ENCODE peak calls at places on chromosome 10, in six cellular contexts. Y is lower leg skin, N is hepatocyte, H is HCT116, A is brain microvascular endothelial cell, X is tibial nerve. Z is an unnamed sample.

GRCh38 chr10:123421461-123421860 is 244.7 kb upstream of the GPR26 start:
- DNase-seq in Y (no peak), N (no peak), H (no peak), A (no peak), X (no peak), Z (no peak)

GRCh38 chr10:61760943-61761824 is 98.5 kb downstream of the CABCOCO1 start:
- DNase-seq in Y (no peak), N (peak; percentile 24), H (no peak), A (peak; percentile 60), X (no peak), Z (peak; percentile 59)

GRCh38 chr10:103767756-103768155 is 87.6 kb downstream of the SH3PXD2A start:
- DNase-seq in Y (no peak), N (no peak), H (no peak), A (no peak), X (no peak), Z (no peak)

GRCh38 chr10:11181996-11182395 is 164.3 kb downstream of the CELF2 start:
- DNase-seq in Y (no peak), N (no peak), H (no peak), A (no peak), X (no peak), Z (no peak)

GRCh38 chr10:82961864-82962263 is 1086.9 kb downstream of the NRG3 start:
- DNase-seq in Y (no peak), N (no peak), H (no peak), A (no peak), X (no peak), Z (no peak)

GRCh38 chr10:43683451-43684197 is 34.9 kb upstream of the ZNF32 start:
- DNase-seq in Y (no peak), N (no peak), H (no peak), A (peak; percentile 29), X (no peak), Z (no peak)

GRCh38 chr10:52232561-52233350 is 81.3 kb upstream of the DKK1 start:
- DNase-seq in Y (no peak), N (no peak), H (no peak), A (peak; percentile 20), X (no peak), Z (no peak)

GRCh38 chr10:47340613-47341170 is 7.5 kb upstream of the RBP3 start:
- DNase-seq in Y (peak; percentile 92), N (peak; percentile 71), H (peak; percentile 48), A (peak; percentile 60), X (peak; percentile 60), Z (no peak)

GRCh38 chr10:85548038-85548437 is 818.6 kb downstream of the GRID1 start:
- DNase-seq in Y (no peak), N (peak; percentile 57), H (peak; percentile 52), A (peak; percentile 41), X (no peak), Z (no peak)

GRCh38 chr10:3500408-3500856 is 284.6 kb downstream of the KLF6 start:
- DNase-seq in Y (peak; percentile 96), N (peak; percentile 74), H (no peak), A (peak; percentile 99), X (peak; percentile 54), Z (no peak)
- H3K4me3 ChIP-seq in Y (no peak overlapping the region), N (no peak overlapping the region), H (no peak overlapping the region), A (peak overlapping the region; percentile 29), X (no peak overlapping the region), Z (no peak overlapping the region)

DNA sequence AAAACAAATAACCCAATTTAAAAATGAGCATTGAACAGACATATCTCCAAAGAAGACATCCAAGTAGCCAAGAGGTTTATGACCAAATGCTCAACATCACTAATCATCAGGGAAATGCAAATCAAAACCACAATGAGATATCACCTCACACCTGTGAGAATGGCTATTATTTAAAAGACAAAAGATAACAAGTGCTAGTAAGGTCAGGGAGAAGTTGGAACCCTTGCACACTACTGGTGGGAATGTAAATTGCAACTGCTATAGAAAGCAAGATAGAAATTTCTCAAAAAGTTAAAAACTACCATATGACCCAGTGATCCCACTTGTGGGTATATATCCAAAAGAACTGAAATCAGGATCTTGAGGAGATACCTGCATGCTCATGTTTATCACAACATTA is 49.5 kb downstream of the SGMS1 start:
- DNase-seq in Y (no peak), N (no peak), H (no peak), A (no peak), X (no peak), Z (no peak)
- TF ChIP-seq CTCF in Y (no peak), N (no peak), H (peak; percentile 51), A (peak; percentile 29), X (no peak), Z (no peak)

GRCh38 chr10:132746801-132747625 is 38.9 kb downstream of the NKX6-2 start:
- DNase-seq in Y (no peak), N (no peak), H (no peak), A (no peak), X (no peak), Z (no peak)

GRCh38 chr10:132750936-132751335 is 35.0 kb downstream of the NKX6-2 start:
- DNase-seq in Y (no peak), N (no peak), H (no peak), A (no peak), X (no peak), Z (no peak)

GRCh38 chr10:132748135-132748534 is 37.8 kb downstream of the NKX6-2 start:
- DNase-seq in Y (no peak), N (no peak), H (no peak), A (no peak), X (no peak), Z (no peak)

GRCh38 chr10:132748545-132749427 is 37.2 kb downstream of the NKX6-2 start:
- DNase-seq in Y (no peak), N (no peak), H (no peak), A (no peak), X (no peak), Z (no peak)

GRCh38 chr10:132749428-132749780 is 36.5 kb downstream of the NKX6-2 start:
- DNase-seq in Y (no peak), N (no peak), H (no peak), A (no peak), X (no peak), Z (no peak)
- H3K4me3 ChIP-seq in Y (no peak overlapping the region), N (no peak overlapping the region), H (no peak overlapping the region), A (no peak overlapping the region), X (no peak overlapping the region), Z (no peak overlapping the region)

DNA sequence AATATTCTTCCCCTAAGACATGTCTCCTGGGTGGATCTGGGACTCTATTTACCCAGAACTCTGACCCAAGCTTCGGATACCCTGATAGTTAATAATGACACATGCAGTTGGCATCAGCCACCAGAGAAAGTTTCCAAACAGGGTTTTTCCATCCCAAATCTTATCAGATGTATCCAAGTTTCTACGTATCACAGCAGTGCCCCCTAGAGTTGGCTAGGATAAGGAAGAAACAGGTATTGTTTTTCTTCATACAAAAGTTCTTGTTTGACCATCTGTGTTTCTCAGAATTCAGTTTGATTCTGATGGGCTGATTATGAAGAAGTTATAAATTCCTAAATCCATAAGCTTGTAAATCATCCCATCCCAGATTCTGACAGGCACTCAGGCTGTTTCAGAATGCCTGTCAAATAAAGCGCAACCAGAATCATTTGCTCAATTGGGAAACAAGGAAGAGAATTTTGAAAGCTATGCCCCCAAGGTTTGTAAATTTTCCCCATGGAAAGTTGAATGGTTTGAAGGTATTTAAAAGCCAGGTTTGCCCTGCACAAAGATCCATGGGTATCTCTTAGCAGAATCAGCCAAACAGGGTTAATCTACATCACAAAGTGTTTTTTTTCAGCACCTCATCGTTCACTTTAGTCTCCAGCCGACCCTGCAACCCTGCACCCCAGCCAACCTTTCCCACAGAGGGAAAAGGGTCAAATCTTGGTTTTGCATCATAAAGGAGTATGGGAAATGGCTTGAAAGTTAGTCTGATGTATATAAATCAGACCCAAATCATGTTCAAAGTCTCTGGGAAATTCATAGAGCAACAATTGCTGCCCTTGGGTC is 47.4 kb downstream of the NRAP start:
- DNase-seq in Y (no peak), N (peak; percentile 28), H (peak; percentile 16), A (peak; percentile 2), X (no peak), Z (no peak)
- TF ChIP-seq CTCF in Y (no peak), N (peak; percentile 48), H (peak; percentile 88), A (peak; percentile 47), X (no peak), Z (peak; percentile 25)

DNA sequence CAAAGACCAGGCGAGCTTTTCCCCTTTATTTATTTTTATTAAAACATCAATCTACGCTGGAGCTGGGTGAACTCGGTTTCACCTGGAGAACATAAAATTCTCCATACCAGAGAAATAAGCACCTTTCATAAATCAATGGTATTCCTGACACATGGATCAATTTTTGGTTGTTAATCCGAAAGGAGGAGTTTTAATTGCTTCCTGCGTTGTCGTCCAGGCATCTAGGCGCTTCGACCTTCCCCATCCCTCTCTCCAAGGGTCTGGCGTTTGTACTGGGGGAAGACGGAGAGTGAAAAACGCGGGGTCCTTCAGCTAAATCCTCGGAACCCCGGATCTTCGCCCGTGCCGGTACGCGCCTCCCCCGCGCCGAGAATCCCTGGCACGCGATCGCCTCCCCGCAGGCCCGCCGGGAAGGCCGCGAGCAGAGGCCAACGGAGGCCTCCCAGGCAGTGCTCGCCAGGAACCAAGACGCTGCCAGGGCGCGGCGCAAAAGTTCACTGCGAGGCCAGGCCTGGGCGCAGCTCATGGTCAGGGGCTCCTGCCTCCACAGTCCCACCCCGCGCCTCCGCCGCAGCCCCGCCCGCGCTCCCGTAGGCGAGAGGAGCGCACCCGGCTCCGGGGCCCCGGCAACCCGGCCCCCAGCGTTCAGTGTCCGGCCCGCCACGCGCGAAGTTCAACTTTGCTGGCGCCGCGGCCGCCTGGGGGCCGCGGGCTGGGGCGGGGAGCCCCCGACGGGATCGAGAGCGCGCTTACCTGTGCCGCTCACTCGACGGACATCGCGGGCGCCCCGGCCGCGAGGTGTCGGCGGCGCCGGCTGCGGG is 8.3 kb upstream of the EBF3 start:
- DNase-seq in Y (no peak), N (peak; percentile 38), H (no peak), A (no peak), X (no peak), Z (no peak)
- H3K4me3 ChIP-seq in Y (no peak overlapping the region), N (no peak overlapping the region), H (no peak overlapping the region), A (no peak overlapping the region), X (no peak overlapping the region), Z (no peak overlapping the region)